ENCODE peak calls at places on chromosome 3, in six cellular contexts. V is right atrium auricular region, U is A549, X is astrocyte, E is psoas muscle, A is colonic mucosa. R is an unnamed sample.

GRCh38 chr3:2765002-2765579 is 345.1 kb downstream of the IL5RA start:
- DNase-seq in V (no peak), U (no peak), X (no peak), E (no peak), A (no peak), R (no peak)

GRCh38 chr3:134640378-134640777 is 10.4 kb downstream of the KY start:
- DNase-seq in V (peak; percentile 21), U (no peak), X (no peak), E (no peak), A (peak; percentile 1), R (no peak)

GRCh38 chr3:49791571-49791970 is 5.2 kb upstream of the IP6K1 start:
- DNase-seq in V (no peak), U (no peak), X (no peak), E (no peak), A (no peak), R (no peak)

GRCh38 chr3:126971891-126972351 is 11.0 kb upstream of the PLXNA1 start:
- DNase-seq in V (peak; percentile 82), U (no peak), X (peak; percentile 61), E (peak; percentile 77), A (peak; percentile 66), R (no peak)

GRCh38 chr3:43152649-43153048 is 46.8 kb upstream of the POMGNT2 start:
- DNase-seq in V (no peak), U (no peak), X (no peak), E (no peak), A (no peak), R (no peak)

GRCh38 chr3:64188810-64189560 is 36.3 kb downstream of the PRICKLE2 start:
- DNase-seq in V (peak; percentile 68), U (peak; percentile 66), X (peak; percentile 96), E (no peak), A (no peak), R (no peak)

GRCh38 chr3:25895443-25895842 is 105.6 kb downstream of the OXSM start:
- DNase-seq in V (no peak), U (no peak), X (peak; percentile 69), E (no peak), A (no peak), R (no peak)

GRCh38 chr3:46671541-46672348 is 21.7 kb downstream of the ALS2CL start:
- DNase-seq in V (no peak), U (no peak), X (no peak), E (peak; percentile 38), A (no peak), R (no peak)

GRCh38 chr3:142117052-142117451 is 32.3 kb downstream of the TFDP2 start:
- DNase-seq in V (no peak), U (no peak), X (peak; percentile 64), E (no peak), A (peak; percentile 24), R (no peak)

GRCh38 chr3:14902719-14903118 is 44.7 kb upstream of the NR2C2 start:
- DNase-seq in V (peak; percentile 78), U (no peak), X (no peak), E (peak; percentile 82), A (peak; percentile 47), R (no peak)

GRCh38 chr3:46397111-46397510 is 9.8 kb downstream of the CCR5AS start:
- DNase-seq in V (no peak), U (no peak), X (no peak), E (no peak), A (no peak), R (no peak)

GRCh38 chr3:29144807-29145206 is 136.1 kb upstream of the RBMS3 start:
- DNase-seq in V (no peak), U (no peak), X (peak; percentile 37), E (no peak), A (no peak), R (no peak)

GRCh38 chr3:126184465-126185000 is 4.1 kb upstream of the ALDH1L1 start:
- DNase-seq in V (no peak), U (no peak), X (no peak), E (no peak), A (no peak), R (no peak)

GRCh38 chr3:129558076-129558771 is 15.2 kb downstream of the H1-8 start:
- DNase-seq in V (no peak), U (no peak), X (peak; percentile 49), E (peak; percentile 36), A (no peak), R (no peak)

GRCh38 chr3:119778811-119779210 is 3.1 kb upstream of the NR1I2 start:
- DNase-seq in V (no peak), U (no peak), X (no peak), E (no peak), A (no peak), R (no peak)

GRCh38 chr3:70729845-70730244 is 417.4 kb upstream of the MDFIC2 start:
- DNase-seq in V (no peak), U (no peak), X (no peak), E (no peak), A (no peak), R (no peak)

GRCh38 chr3:124558898-124559649 is 171.2 kb upstream of the UMPS start:
- DNase-seq in V (peak; percentile 76), U (peak; percentile 36), X (peak; percentile 97), E (peak; percentile 75), A (peak; percentile 87), R (no peak)

GRCh38 chr3:52246728-52247454 is 1.3 kb downstream of the PPM1M start:
- DNase-seq in V (no peak), U (no peak), X (no peak), E (no peak), A (no peak), R (no peak)

GRCh38 chr3:145776782-145777408 is 384.1 kb downstream of the PLOD2 start:
- DNase-seq in V (no peak), U (peak; percentile 11), X (peak; percentile 40), E (no peak), A (peak; percentile 55), R (no peak)

GRCh38 chr3:66904816-66905543 is 93.1 kb upstream of the KBTBD8 start:
- DNase-seq in V (no peak), U (no peak), X (peak; percentile 1), E (no peak), A (no peak), R (no peak)

GRCh38 chr3:131386429-131386926 is 4.9 kb downstream of the NUDT16 start:
- DNase-seq in V (peak; percentile 85), U (no peak), X (no peak), E (peak; percentile 77), A (peak; percentile 86), R (no peak)

GRCh38 chr3:160280836-160281235 is 55.6 kb downstream of the C3orf80 start:
- DNase-seq in V (no peak), U (no peak), X (no peak), E (no peak), A (no peak), R (no peak)

GRCh38 chr3:161117646-161118045 is 12.5 kb upstream of the B3GALNT1 start:
- DNase-seq in V (no peak), U (no peak), X (no peak), E (no peak), A (no peak), R (no peak)

GRCh38 chr3:49134471-49135265 is 1.8 kb upstream of the LAMB2 start:
- DNase-seq in V (no peak), U (no peak), X (no peak), E (no peak), A (no peak), R (no peak)

GRCh38 chr3:151135548-151136337 is 50.3 kb downstream of the MED12L start:
- DNase-seq in V (no peak), U (no peak), X (no peak), E (no peak), A (no peak), R (peak; percentile 22)

GRCh38 chr3:111936191-111936841 is 42.5 kb upstream of the ABHD10 start:
- DNase-seq in V (no peak), U (peak; percentile 40), X (peak; percentile 83), E (no peak), A (no peak), R (no peak)

GRCh38 chr3:168671091-168671490 is 575.4 kb upstream of the GOLIM4 start:
- DNase-seq in V (no peak), U (no peak), X (no peak), E (no peak), A (peak; percentile 72), R (no peak)

GRCh38 chr3:50562866-50563265 is 4.7 kb downstream of the C3orf18 start:
- DNase-seq in V (no peak), U (no peak), X (peak; percentile 50), E (no peak), A (no peak), R (no peak)

DNA sequence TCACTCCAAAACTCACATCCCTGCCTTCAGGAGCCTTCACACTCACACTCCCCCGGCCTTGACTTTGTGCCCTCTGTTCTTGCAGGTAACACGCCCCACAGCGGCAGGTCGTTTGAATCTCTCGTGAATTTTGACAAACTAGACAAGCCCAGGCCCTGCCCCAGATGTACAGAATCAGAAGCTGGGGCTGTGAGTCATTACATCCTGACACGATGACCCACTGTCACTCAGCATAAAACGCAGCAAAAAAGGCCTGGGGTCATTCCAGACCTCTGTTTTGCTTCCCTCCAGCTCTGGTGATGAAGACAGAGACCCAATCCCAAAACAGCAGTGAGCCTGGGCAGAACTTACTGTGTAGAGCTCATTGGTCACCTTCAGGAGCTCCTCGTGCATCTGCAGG is 116.4 kb upstream of the RAD18 start:
- DNase-seq in V (no peak), U (no peak), X (no peak), E (no peak), A (no peak), R (no peak)
- TF ChIP-seq CTCF in V (no peak), U (no peak), X (no peak), E (no peak), A (no peak), R (no peak)

DNA sequence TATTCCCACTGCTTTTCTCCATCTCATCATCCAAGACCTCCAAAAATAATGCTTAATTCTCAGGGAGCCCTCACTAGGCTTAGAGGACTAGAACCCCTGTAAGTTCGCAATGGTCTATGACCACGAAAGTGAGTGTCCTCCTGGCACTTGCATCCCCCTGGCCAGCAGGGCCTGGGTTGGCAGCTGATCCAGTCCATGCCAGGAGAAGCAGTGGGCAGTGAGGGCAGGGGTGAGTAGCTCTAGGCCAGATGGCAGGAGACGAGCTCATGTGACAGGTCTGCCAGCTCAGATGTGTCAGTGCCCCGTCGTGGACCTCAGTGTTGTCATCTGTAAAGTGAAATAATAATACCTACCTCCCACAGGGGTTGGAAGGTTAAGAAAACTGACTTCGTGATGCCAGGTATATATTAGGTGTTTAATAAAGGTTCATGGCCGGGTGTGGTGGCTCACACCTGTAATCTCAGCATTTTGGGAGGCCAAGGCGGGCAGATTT is 11.1 kb downstream of the GP5 start:
- DNase-seq in V (no peak), U (no peak), X (no peak), E (no peak), A (no peak), R (no peak)
- H3K9me3 ChIP-seq in V (no peaks in the 10 kb centered on the region), U (peaks cover 14% of the 10 kb centered on the region), X (peaks cover 5% of the 10 kb centered on the region), E (peaks cover 5% of the 10 kb centered on the region), A (no peaks in the 10 kb centered on the region), R (peaks cover 4% of the 10 kb centered on the region)

DNA sequence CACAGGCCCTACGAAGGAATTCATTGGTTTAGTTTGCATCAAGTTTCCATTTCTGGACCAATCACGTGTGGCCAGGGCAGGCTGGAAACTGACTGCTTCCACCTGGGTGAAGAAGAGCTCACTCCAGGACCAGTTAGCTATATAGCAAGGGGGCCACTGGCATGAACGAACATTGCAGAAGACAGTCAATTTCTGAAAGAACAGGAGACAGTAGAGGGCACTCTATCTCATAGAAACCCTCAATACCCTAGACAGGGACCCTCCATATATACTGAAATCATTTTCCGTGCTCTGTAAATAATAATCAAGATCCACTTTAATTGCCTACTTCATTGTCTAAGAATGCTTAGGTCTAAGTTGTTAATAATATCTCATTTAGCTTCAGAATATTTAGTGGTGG is 215.6 kb downstream of the CADPS start:
- DNase-seq in V (no peak), U (no peak), X (no peak), E (no peak), A (no peak), R (no peak)
- TF ChIP-seq CTCF in V (no peak), U (no peak), X (peak; percentile 5), E (no peak), A (no peak), R (no peak)

GRCh38 chr3:54966979-54967378 is 39.1 kb upstream of the LRTM1 start:
- DNase-seq in V (no peak), U (no peak), X (no peak), E (no peak), A (peak; percentile 23), R (no peak)
- H3K9me3 ChIP-seq in V (no peaks in the 10 kb centered on the region), U (no peaks in the 10 kb centered on the region), X (no peaks in the 10 kb centered on the region), E (no peaks in the 10 kb centered on the region), A (no peaks in the 10 kb centered on the region), R (no peaks in the 10 kb centered on the region)

R was measured in CD4-positive, alpha-beta T cell.